ENCODE peak calls at places on chromosome 18, in ten cellular contexts. One of them, this sample, is unnamed.

GRCh38 chr18:9869713-9870430 is 15.9 kb upstream of the TXNDC2 start:
- DNase-seq in Peyer's patch: no peak
- DNase-seq in GM12878: peak; percentile 30
- DNase-seq in tibial artery: no peak
- DNase-seq in H1: no peak
- DNase-seq in thoracic aorta: no peak
- DNase-seq in breast epithelium: no peak
- DNase-seq in astrocyte: peak; percentile 85
- DNase-seq in CD8-positive, alpha-beta T cell: no peak
- DNase-seq in right lobe of liver: no peak
- DNase-seq in this sample: no peak

GRCh38 chr18:34028341-34028740 is 196.4 kb downstream of the NOL4 start:
- DNase-seq in Peyer's patch: no peak
- DNase-seq in GM12878: no peak
- DNase-seq in tibial artery: no peak
- DNase-seq in H1: no peak
- DNase-seq in thoracic aorta: no peak
- DNase-seq in breast epithelium: no peak
- DNase-seq in astrocyte: peak; percentile 86
- DNase-seq in CD8-positive, alpha-beta T cell: no peak
- DNase-seq in right lobe of liver: peak; percentile 83
- DNase-seq in this sample: no peak

GRCh38 chr18:77090546-77091200 is 41.9 kb downstream of the MBP start:
- DNase-seq in Peyer's patch: no peak
- DNase-seq in GM12878: no peak
- DNase-seq in tibial artery: no peak
- DNase-seq in H1: no peak
- DNase-seq in thoracic aorta: no peak
- DNase-seq in breast epithelium: no peak
- DNase-seq in astrocyte: no peak
- DNase-seq in CD8-positive, alpha-beta T cell: no peak
- DNase-seq in right lobe of liver: no peak
- DNase-seq in this sample: no peak

GRCh38 chr18:31247574-31248199 is 70.3 kb upstream of the DSG1 start:
- DNase-seq in Peyer's patch: no peak
- DNase-seq in GM12878: no peak
- DNase-seq in tibial artery: no peak
- DNase-seq in H1: no peak
- DNase-seq in thoracic aorta: no peak
- DNase-seq in breast epithelium: no peak
- DNase-seq in astrocyte: peak; percentile 78
- DNase-seq in CD8-positive, alpha-beta T cell: no peak
- DNase-seq in right lobe of liver: no peak
- DNase-seq in this sample: no peak

GRCh38 chr18:24126155-24126947 is 12.5 kb upstream of the CABYR start:
- DNase-seq in Peyer's patch: no peak
- DNase-seq in GM12878: no peak
- DNase-seq in tibial artery: no peak
- DNase-seq in H1: no peak
- DNase-seq in thoracic aorta: no peak
- DNase-seq in breast epithelium: no peak
- DNase-seq in astrocyte: peak; percentile 23
- DNase-seq in CD8-positive, alpha-beta T cell: no peak
- DNase-seq in right lobe of liver: no peak
- DNase-seq in this sample: no peak

GRCh38 chr18:59996370-59996966 is 96.7 kb downstream of the PMAIP1 start:
- DNase-seq in Peyer's patch: no peak
- DNase-seq in GM12878: no peak
- DNase-seq in tibial artery: no peak
- DNase-seq in H1: no peak
- DNase-seq in thoracic aorta: no peak
- DNase-seq in breast epithelium: no peak
- DNase-seq in astrocyte: peak; percentile 20
- DNase-seq in CD8-positive, alpha-beta T cell: no peak
- DNase-seq in right lobe of liver: no peak
- DNase-seq in this sample: no peak

GRCh38 chr18:56962322-56962721 is 184.6 kb upstream of the BOD1L2 start:
- DNase-seq in Peyer's patch: no peak
- DNase-seq in GM12878: no peak
- DNase-seq in tibial artery: no peak
- DNase-seq in H1: no peak
- DNase-seq in thoracic aorta: no peak
- DNase-seq in breast epithelium: no peak
- DNase-seq in astrocyte: no peak
- DNase-seq in CD8-positive, alpha-beta T cell: no peak
- DNase-seq in right lobe of liver: no peak
- DNase-seq in this sample: no peak

GRCh38 chr18:60350975-60351374 is 21.6 kb downstream of the MC4R start:
- DNase-seq in Peyer's patch: no peak
- DNase-seq in GM12878: no peak
- DNase-seq in tibial artery: no peak
- DNase-seq in H1: no peak
- DNase-seq in thoracic aorta: no peak
- DNase-seq in breast epithelium: no peak
- DNase-seq in astrocyte: no peak
- DNase-seq in CD8-positive, alpha-beta T cell: no peak
- DNase-seq in right lobe of liver: no peak
- DNase-seq in this sample: no peak

GRCh38 chr18:78861116-78861515 is 118.5 kb upstream of the SALL3 start:
- DNase-seq in Peyer's patch: no peak
- DNase-seq in GM12878: no peak
- DNase-seq in tibial artery: no peak
- DNase-seq in H1: no peak
- DNase-seq in thoracic aorta: no peak
- DNase-seq in breast epithelium: no peak
- DNase-seq in astrocyte: no peak
- DNase-seq in CD8-positive, alpha-beta T cell: no peak
- DNase-seq in right lobe of liver: no peak
- DNase-seq in this sample: peak; percentile 69

GRCh38 chr18:23307567-23308295 is 145.4 kb upstream of the RIOK3 start:
- DNase-seq in Peyer's patch: no peak
- DNase-seq in GM12878: peak; percentile 39
- DNase-seq in tibial artery: no peak
- DNase-seq in H1: no peak
- DNase-seq in thoracic aorta: no peak
- DNase-seq in breast epithelium: no peak
- DNase-seq in astrocyte: peak; percentile 76
- DNase-seq in CD8-positive, alpha-beta T cell: no peak
- DNase-seq in right lobe of liver: no peak
- DNase-seq in this sample: no peak

GRCh38 chr18:3453540-3454364 is 3.8 kb downstream of the TGIF1 start:
- DNase-seq in Peyer's patch: peak; percentile 54
- DNase-seq in GM12878: no peak
- DNase-seq in tibial artery: peak; percentile 83
- DNase-seq in H1: no peak
- DNase-seq in thoracic aorta: peak; percentile 41
- DNase-seq in breast epithelium: peak; percentile 87
- DNase-seq in astrocyte: peak; percentile 99
- DNase-seq in CD8-positive, alpha-beta T cell: no peak
- DNase-seq in right lobe of liver: peak; percentile 75
- DNase-seq in this sample: peak; percentile 83

GRCh38 chr18:3454365-3455089 is 4.6 kb downstream of the TGIF1 start:
- DNase-seq in Peyer's patch: no peak
- DNase-seq in GM12878: peak; percentile 19
- DNase-seq in tibial artery: no peak
- DNase-seq in H1: no peak
- DNase-seq in thoracic aorta: no peak
- DNase-seq in breast epithelium: no peak
- DNase-seq in astrocyte: peak; percentile 67
- DNase-seq in CD8-positive, alpha-beta T cell: no peak
- DNase-seq in right lobe of liver: peak; percentile 58
- DNase-seq in this sample: no peak

GRCh38 chr18:3456686-3457069 is 6.7 kb downstream of the TGIF1 start:
- DNase-seq in Peyer's patch: no peak
- DNase-seq in GM12878: no peak
- DNase-seq in tibial artery: no peak
- DNase-seq in H1: no peak
- DNase-seq in thoracic aorta: no peak
- DNase-seq in breast epithelium: no peak
- DNase-seq in astrocyte: no peak
- DNase-seq in CD8-positive, alpha-beta T cell: no peak
- DNase-seq in right lobe of liver: no peak
- DNase-seq in this sample: no peak

GRCh38 chr18:3455938-3456685 is 6.1 kb downstream of the TGIF1 start:
- DNase-seq in Peyer's patch: no peak
- DNase-seq in GM12878: no peak
- DNase-seq in tibial artery: no peak
- DNase-seq in H1: no peak
- DNase-seq in thoracic aorta: no peak
- DNase-seq in breast epithelium: no peak
- DNase-seq in astrocyte: peak; percentile 74
- DNase-seq in CD8-positive, alpha-beta T cell: no peak
- DNase-seq in right lobe of liver: no peak
- DNase-seq in this sample: no peak

GRCh38 chr18:3455090-3455640 is 5.2 kb downstream of the TGIF1 start:
- DNase-seq in Peyer's patch: no peak
- DNase-seq in GM12878: no peak
- DNase-seq in tibial artery: no peak
- DNase-seq in H1: no peak
- DNase-seq in thoracic aorta: no peak
- DNase-seq in breast epithelium: no peak
- DNase-seq in astrocyte: no peak
- DNase-seq in CD8-positive, alpha-beta T cell: no peak
- DNase-seq in right lobe of liver: no peak
- DNase-seq in this sample: no peak
- H3K27ac ChIP-seq in Peyer's patch: peak overlapping the region; percentile 98
- H3K27ac ChIP-seq in GM12878: no peak overlapping the region
- H3K27ac ChIP-seq in tibial artery: peak overlapping the region; percentile 99
- H3K27ac ChIP-seq in H1: peak overlapping the region; percentile 28
- H3K27ac ChIP-seq in thoracic aorta: no peak overlapping the region
- H3K27ac ChIP-seq in breast epithelium: peak overlapping the region; percentile 100
- H3K27ac ChIP-seq in astrocyte: peak overlapping the region; percentile 99
- H3K27ac ChIP-seq in CD8-positive, alpha-beta T cell: no peak overlapping the region
- H3K27ac ChIP-seq in right lobe of liver: peak overlapping the region; percentile 99
- H3K27ac ChIP-seq in this sample: peak overlapping the region; percentile 99

GRCh38 chr18:75206637-75207297 is 2.2 kb downstream of the PTGR3 start:
- DNase-seq in Peyer's patch: no peak
- DNase-seq in GM12878: no peak
- DNase-seq in tibial artery: no peak
- DNase-seq in H1: peak; percentile 61
- DNase-seq in thoracic aorta: no peak
- DNase-seq in breast epithelium: no peak
- DNase-seq in astrocyte: no peak
- DNase-seq in CD8-positive, alpha-beta T cell: no peak
- DNase-seq in right lobe of liver: no peak
- DNase-seq in this sample: no peak
- H3K4me3 ChIP-seq in Peyer's patch: no peak overlapping the region
- H3K4me3 ChIP-seq in GM12878: peak overlapping the region; percentile 96
- H3K4me3 ChIP-seq in tibial artery: peak overlapping the region; percentile 96
- H3K4me3 ChIP-seq in H1: peak overlapping the region; percentile 70
- H3K4me3 ChIP-seq in thoracic aorta: peak overlapping the region; percentile 98
- H3K4me3 ChIP-seq in breast epithelium: peak overlapping the region; percentile 93
- H3K4me3 ChIP-seq in astrocyte: peak overlapping the region; percentile 79
- H3K4me3 ChIP-seq in CD8-positive, alpha-beta T cell: no peak overlapping the region
- H3K4me3 ChIP-seq in right lobe of liver: no peak overlapping the region
- H3K4me3 ChIP-seq in this sample: peak overlapping the region; percentile 73

GRCh38 chr18:67514465-67514864 is 2.1 kb downstream of the DSEL start:
- DNase-seq in Peyer's patch: no peak
- DNase-seq in GM12878: no peak
- DNase-seq in tibial artery: no peak
- DNase-seq in H1: no peak
- DNase-seq in thoracic aorta: no peak
- DNase-seq in breast epithelium: no peak
- DNase-seq in astrocyte: no peak
- DNase-seq in CD8-positive, alpha-beta T cell: no peak
- DNase-seq in right lobe of liver: no peak
- DNase-seq in this sample: no peak

GRCh38 chr18:67514901-67515540 is 1.5 kb downstream of the DSEL start:
- DNase-seq in Peyer's patch: no peak
- DNase-seq in GM12878: no peak
- DNase-seq in tibial artery: no peak
- DNase-seq in H1: no peak
- DNase-seq in thoracic aorta: no peak
- DNase-seq in breast epithelium: no peak
- DNase-seq in astrocyte: no peak
- DNase-seq in CD8-positive, alpha-beta T cell: no peak
- DNase-seq in right lobe of liver: no peak
- DNase-seq in this sample: no peak

GRCh38 chr18:67516432-67517223 is at the start of gene DSEL:
- DNase-seq in Peyer's patch: peak; percentile 100
- DNase-seq in GM12878: peak; percentile 20
- DNase-seq in tibial artery: peak; percentile 96
- DNase-seq in H1: peak; percentile 100
- DNase-seq in thoracic aorta: peak; percentile 89
- DNase-seq in breast epithelium: peak; percentile 94
- DNase-seq in astrocyte: peak; percentile 79
- DNase-seq in CD8-positive, alpha-beta T cell: peak; percentile 97
- DNase-seq in right lobe of liver: peak; percentile 99
- DNase-seq in this sample: peak; percentile 95

GRCh38 chr18:67517224-67517765 is 775 bp upstream of the DSEL start:
- DNase-seq in Peyer's patch: no peak
- DNase-seq in GM12878: no peak
- DNase-seq in tibial artery: peak; percentile 35
- DNase-seq in H1: no peak
- DNase-seq in thoracic aorta: no peak
- DNase-seq in breast epithelium: no peak
- DNase-seq in astrocyte: no peak
- DNase-seq in CD8-positive, alpha-beta T cell: no peak
- DNase-seq in right lobe of liver: peak; percentile 42
- DNase-seq in this sample: peak; percentile 62

GRCh38 chr18:67515987-67516431 is 511 bp downstream of the DSEL start:
- DNase-seq in Peyer's patch: peak; percentile 87
- DNase-seq in GM12878: no peak
- DNase-seq in tibial artery: peak; percentile 88
- DNase-seq in H1: peak; percentile 91
- DNase-seq in thoracic aorta: peak; percentile 22
- DNase-seq in breast epithelium: peak; percentile 87
- DNase-seq in astrocyte: peak; percentile 72
- DNase-seq in CD8-positive, alpha-beta T cell: peak; percentile 24
- DNase-seq in right lobe of liver: peak; percentile 93
- DNase-seq in this sample: peak; percentile 88
- TF ChIP-seq CTCF in Peyer's patch: peak; percentile 66
- TF ChIP-seq CTCF in GM12878: peak; percentile 19
- TF ChIP-seq CTCF in tibial artery: peak; percentile 63
- TF ChIP-seq CTCF in H1: peak; percentile 77
- TF ChIP-seq CTCF in thoracic aorta: peak; percentile 62
- TF ChIP-seq CTCF in breast epithelium: peak; percentile 54
- TF ChIP-seq CTCF in astrocyte: peak; percentile 49
- TF ChIP-seq CTCF in CD8-positive, alpha-beta T cell: no peak
- TF ChIP-seq CTCF in right lobe of liver: peak; percentile 73
- TF ChIP-seq CTCF in this sample: peak; percentile 81

GRCh38 chr18:63788447-63789096 is 13.4 kb downstream of the SERPINB7 start:
- DNase-seq in Peyer's patch: no peak
- DNase-seq in GM12878: no peak
- DNase-seq in tibial artery: no peak
- DNase-seq in H1: no peak
- DNase-seq in thoracic aorta: no peak
- DNase-seq in breast epithelium: no peak
- DNase-seq in astrocyte: peak; percentile 91
- DNase-seq in CD8-positive, alpha-beta T cell: no peak
- DNase-seq in right lobe of liver: no peak
- DNase-seq in this sample: no peak
- H3K27ac ChIP-seq in Peyer's patch: no peak overlapping the region
- H3K27ac ChIP-seq in GM12878: no peak overlapping the region
- H3K27ac ChIP-seq in tibial artery: no peak overlapping the region
- H3K27ac ChIP-seq in H1: no peak overlapping the region
- H3K27ac ChIP-seq in thoracic aorta: no peak overlapping the region
- H3K27ac ChIP-seq in breast epithelium: no peak overlapping the region
- H3K27ac ChIP-seq in astrocyte: peak overlapping the region; percentile 46
- H3K27ac ChIP-seq in CD8-positive, alpha-beta T cell: no peak overlapping the region
- H3K27ac ChIP-seq in right lobe of liver: no peak overlapping the region
- H3K27ac ChIP-seq in this sample: no peak overlapping the region

GRCh38 chr18:58606236-58606635 is 22.7 kb downstream of the ALPK2 start:
- DNase-seq in Peyer's patch: no peak
- DNase-seq in GM12878: no peak
- DNase-seq in tibial artery: no peak
- DNase-seq in H1: no peak
- DNase-seq in thoracic aorta: no peak
- DNase-seq in breast epithelium: no peak
- DNase-seq in astrocyte: no peak
- DNase-seq in CD8-positive, alpha-beta T cell: no peak
- DNase-seq in right lobe of liver: no peak
- DNase-seq in this sample: no peak
- H3K4me3 ChIP-seq in Peyer's patch: no peak overlapping the region
- H3K4me3 ChIP-seq in GM12878: no peak overlapping the region
- H3K4me3 ChIP-seq in tibial artery: no peak overlapping the region
- H3K4me3 ChIP-seq in H1: no peak overlapping the region
- H3K4me3 ChIP-seq in thoracic aorta: no peak overlapping the region
- H3K4me3 ChIP-seq in breast epithelium: no peak overlapping the region
- H3K4me3 ChIP-seq in astrocyte: no peak overlapping the region
- H3K4me3 ChIP-seq in CD8-positive, alpha-beta T cell: no peak overlapping the region
- H3K4me3 ChIP-seq in right lobe of liver: no peak overlapping the region
- H3K4me3 ChIP-seq in this sample: no peak overlapping the region

This sample was measured in right atrium auricular region.